ENCODE peak calls at places on chromosomes 4 and X, in six cellular contexts. S is K562, D is suprapubic skin, J is stomach, W is breast epithelium, V is spleen. P is an unnamed sample. For H3K4me1, the result is how much of the 10 kb centered on the place peaks cover.

GRCh38 chr4:177351611-177352010 is 41.9 kb downstream of the NEIL3 start:
- DNase-seq in S (no peak), D (no peak), J (no peak), W (no peak), V (no peak), P (no peak)

GRCh38 chrX:44043496-44043895 is 70.3 kb upstream of the NDP start:
- DNase-seq in S (no peak), D (no peak), J (no peak), W (no peak), V (no peak), P (no peak)

GRCh38 chr4:112327950-112328349 is 30.8 kb downstream of the ALPK1 start:
- DNase-seq in S (peak), D (no peak), J (no peak), W (no peak), V (peak), P (peak)

GRCh38 chrX:132636080-132636479 is 147.2 kb upstream of the MBNL3 start:
- DNase-seq in S (no peak), D (no peak), J (no peak), W (no peak), V (no peak), P (peak)

GRCh38 chr4:74202062-74202586 is 44.2 kb downstream of the MTHFD2L start:
- DNase-seq in S (no peak), D (no peak), J (no peak), W (no peak), V (no peak), P (no peak)

GRCh38 chr4:156084312-156084811 is 130.7 kb upstream of the CTSO start:
- DNase-seq in S (no peak), D (no peak), J (no peak), W (no peak), V (no peak), P (no peak)

GRCh38 chr4:64266263-64266662 is 143.0 kb downstream of the TECRL start:
- DNase-seq in S (no peak), D (no peak), J (no peak), W (no peak), V (no peak), P (no peak)

GRCh38 chr4:13815231-13815630 is 187.7 kb upstream of the BOD1L1 start:
- DNase-seq in S (no peak), D (no peak), J (no peak), W (no peak), V (no peak), P (no peak)

GRCh38 chrX:123267220-123267619 is 83.1 kb downstream of the GRIA3 start:
- DNase-seq in S (no peak), D (no peak), J (no peak), W (no peak), V (no peak), P (no peak)

GRCh38 chr4:113952452-113953029 is 26.9 kb downstream of the ARSJ start:
- DNase-seq in S (peak), D (no peak), J (no peak), W (no peak), V (no peak), P (peak)

GRCh38 chr4:159425749-159426376 is 323.0 kb downstream of the RAPGEF2 start:
- DNase-seq in S (peak), D (no peak), J (no peak), W (no peak), V (no peak), P (no peak)

GRCh38 chr4:152243890-152244595 is 291.8 kb downstream of the FBXW7 start:
- DNase-seq in S (no peak), D (no peak), J (no peak), W (no peak), V (no peak), P (no peak)

GRCh38 chr4:26964994-26965393 is 104.4 kb downstream of the STIM2 start:
- DNase-seq in S (no peak), D (no peak), J (no peak), W (no peak), V (no peak), P (no peak)

GRCh38 chr4:99846891-99847290 is 30.3 kb downstream of the DAPP1 start:
- DNase-seq in S (no peak), D (no peak), J (no peak), W (no peak), V (no peak), P (no peak)

GRCh38 chr4:25406081-25406692 is 29.1 kb downstream of the ANAPC4 start:
- DNase-seq in S (no peak), D (no peak), J (no peak), W (no peak), V (no peak), P (no peak)

GRCh38 chr4:158566860-158567259 is 45.2 kb downstream of the RXFP1 start:
- DNase-seq in S (no peak), D (no peak), J (no peak), W (no peak), V (no peak), P (no peak)

GRCh38 chrX:9279271-9279596 is 185.6 kb upstream of the TBL1X start:
- DNase-seq in S (no peak), D (no peak), J (no peak), W (no peak), V (no peak), P (no peak)

GRCh38 chr4:173365359-173365996 is 5.3 kb upstream of the SAP30 start:
- DNase-seq in S (no peak), D (no peak), J (no peak), W (no peak), V (no peak), P (no peak)

GRCh38 chr4:110799171-110799570 is 176.3 kb upstream of the PITX2 start:
- DNase-seq in S (no peak), D (no peak), J (no peak), W (no peak), V (no peak), P (no peak)

GRCh38 chr4:46445689-46446339 is 55.9 kb upstream of the GABRA2 start:
- DNase-seq in S (no peak), D (no peak), J (no peak), W (no peak), V (no peak), P (no peak)

GRCh38 chr4:67929447-67929846 is 33.8 kb downstream of the TMPRSS11A start:
- DNase-seq in S (no peak), D (no peak), J (no peak), W (no peak), V (no peak), P (no peak)

GRCh38 chr4:184251680-184252000 is 34.0 kb upstream of the ENPP6 start:
- DNase-seq in S (no peak), D (no peak), J (no peak), W (no peak), V (no peak), P (no peak)

GRCh38 chr4:119025440-119025839 is 110.2 kb upstream of the MYOZ2 start:
- DNase-seq in S (peak), D (no peak), J (peak), W (no peak), V (no peak), P (no peak)

GRCh38 chr4:8192748-8193738 is 6.0 kb upstream of the SH3TC1 start:
- DNase-seq in S (peak), D (no peak), J (peak), W (no peak), V (peak), P (no peak)

GRCh38 chrX:101348452-101349222 is at the start of gene TIMM8A:
- DNase-seq in S (peak), D (peak), J (peak), W (peak), V (peak), P (peak)

GRCh38 chr4:185582651-185583400 is 47.5 kb upstream of the PDLIM3 start:
- DNase-seq in S (no peak), D (no peak), J (no peak), W (no peak), V (no peak), P (no peak)

GRCh38 chrX:150897371-150898319 is 823 bp downstream of the CD99L2 start:
- DNase-seq in S (peak), D (no peak), J (peak), W (no peak), V (peak), P (peak)

GRCh38 chr4:184848510-184848909 is 22.7 kb upstream of the ACSL1 start:
- DNase-seq in S (no peak), D (no peak), J (no peak), W (no peak), V (no peak), P (no peak)

GRCh38 chr4:151325320-151326246 is at the start of gene SH3D19:
- DNase-seq in S (no peak), D (peak), J (peak), W (peak), V (peak), P (peak)

GRCh38 chr4:150943831-150944230 is 71.3 kb downstream of the LRBA start:
- DNase-seq in S (peak), D (no peak), J (no peak), W (no peak), V (no peak), P (no peak)

GRCh38 chr4:185846550-185847210 is 34.7 kb upstream of the SORBS2 start:
- DNase-seq in S (no peak), D (no peak), J (no peak), W (no peak), V (no peak), P (no peak)

GRCh38 chr4:176189891-176190795 is 5.2 kb downstream of the SPATA4 start:
- DNase-seq in S (no peak), D (no peak), J (no peak), W (no peak), V (no peak), P (no peak)

GRCh38 chr4:57063518-57063917 is 46.7 kb downstream of the IGFBP7 start:
- DNase-seq in S (no peak), D (no peak), J (no peak), W (no peak), V (no peak), P (no peak)
- H3K4me1 ChIP-seq in S (under half), D (under half), J (under half), W (under half), V (under half), P (under half)

DNA sequence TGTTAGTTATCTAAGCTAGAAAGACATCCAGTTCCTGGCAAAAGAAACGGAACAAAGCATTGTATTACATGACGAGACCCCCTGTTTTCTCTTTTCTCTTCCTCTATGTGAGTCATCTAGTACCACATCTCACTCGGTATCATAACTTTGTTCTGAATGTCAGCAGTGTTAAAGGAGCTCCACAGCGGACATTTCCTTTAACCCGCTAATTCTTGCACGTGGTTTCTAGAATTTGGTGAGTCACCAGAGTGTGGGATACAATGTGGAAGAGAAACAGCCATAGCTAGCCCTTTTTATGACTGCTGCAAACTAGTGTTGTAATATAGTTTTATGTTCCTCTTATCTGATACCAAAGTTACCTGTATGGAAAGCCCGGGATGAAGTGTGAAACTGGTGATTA is 243.7 kb downstream of the TENM3 start:
- DNase-seq in S (no peak), D (no peak), J (no peak), W (no peak), V (no peak), P (peak)
- TF ChIP-seq POLR2AphosphoS5 in S (no peak), D (no peak), J (no peak), W (no peak), V (no peak), P (no peak)

GRCh38 chrX:41092776-41093175 is 7.5 kb downstream of the USP9X start:
- DNase-seq in S (no peak), D (no peak), J (no peak), W (no peak), V (no peak), P (no peak)
- H3K4me1 ChIP-seq in S (under half), D (half or more), J (under half), W (under half), V (half or more), P (half or more)

GRCh38 chr4:7045961-7046921 is 3.1 kb downstream of the TADA2B start:
- DNase-seq in S (no peak), D (no peak), J (no peak), W (no peak), V (peak), P (no peak)

GRCh38 chr4:7042697-7043464 is at the start of gene TADA2B:
- DNase-seq in S (peak), D (peak), J (peak), W (peak), V (peak), P (peak)

GRCh38 chr4:7043521-7044414 is 596 bp downstream of the TADA2B start:
- DNase-seq in S (peak), D (peak), J (peak), W (no peak), V (peak), P (peak)

GRCh38 chr4:7045553-7045952 is 2.4 kb downstream of the TADA2B start:
- DNase-seq in S (no peak), D (no peak), J (no peak), W (no peak), V (no peak), P (no peak)

GRCh38 chr4:7044415-7044930 is 1.3 kb downstream of the TADA2B start:
- DNase-seq in S (no peak), D (no peak), J (no peak), W (no peak), V (no peak), P (no peak)
- TF ChIP-seq POLR2AphosphoS5 in S (no peak), D (no peak), J (no peak), W (no peak), V (no peak), P (no peak)

GRCh38 chr4:101322743-101323142 is 24.6 kb downstream of the PPP3CA start:
- DNase-seq in S (no peak), D (no peak), J (no peak), W (no peak), V (no peak), P (no peak)

GRCh38 chr4:101331017-101331416 is 16.3 kb downstream of the PPP3CA start:
- DNase-seq in S (no peak), D (no peak), J (no peak), W (no peak), V (no peak), P (no peak)

GRCh38 chr4:101326586-101326985 is 20.7 kb downstream of the PPP3CA start:
- DNase-seq in S (no peak), D (no peak), J (no peak), W (no peak), V (no peak), P (no peak)

GRCh38 chr4:101332424-101332823 is 14.9 kb downstream of the PPP3CA start:
- DNase-seq in S (no peak), D (no peak), J (no peak), W (no peak), V (no peak), P (no peak)

DNA sequence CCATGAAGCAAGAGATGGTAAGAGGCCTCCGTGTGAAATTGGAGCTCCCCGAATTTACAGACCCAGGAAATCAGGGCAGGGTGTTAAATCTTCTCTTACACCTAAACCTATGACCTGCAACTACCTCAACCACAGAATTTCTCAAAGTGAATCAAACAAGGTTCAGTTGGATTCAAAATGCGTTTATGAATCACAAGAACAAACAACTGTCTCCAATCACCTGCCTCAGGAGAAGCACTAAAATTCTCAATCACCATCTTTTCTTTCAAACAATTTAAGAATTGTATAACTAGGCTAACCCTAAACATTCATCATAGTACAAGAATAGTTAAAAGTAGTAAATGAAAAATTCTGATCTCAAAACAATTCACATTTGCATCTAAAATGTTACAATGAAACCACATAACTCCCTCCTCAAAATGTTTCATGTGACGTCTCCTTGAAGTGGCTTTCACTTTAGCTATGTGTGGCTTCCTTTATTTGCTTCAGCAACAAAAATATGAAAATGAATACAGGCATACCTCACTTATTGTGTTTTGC is 19.2 kb downstream of the PPP3CA start:
- DNase-seq in S (no peak), D (no peak), J (no peak), W (no peak), V (no peak), P (peak)
- H3K4me1 ChIP-seq in S (under half), D (under half), J (under half), W (under half), V (half or more), P (half or more)

GRCh38 chrX:30652527-30653414 is 452 bp upstream of the GK start:
- DNase-seq in S (peak), D (peak), J (peak), W (peak), V (peak), P (peak)
- TF ChIP-seq POLR2AphosphoS5 in S (peak), D (no peak), J (peak), W (no peak), V (peak), P (peak)

DNA sequence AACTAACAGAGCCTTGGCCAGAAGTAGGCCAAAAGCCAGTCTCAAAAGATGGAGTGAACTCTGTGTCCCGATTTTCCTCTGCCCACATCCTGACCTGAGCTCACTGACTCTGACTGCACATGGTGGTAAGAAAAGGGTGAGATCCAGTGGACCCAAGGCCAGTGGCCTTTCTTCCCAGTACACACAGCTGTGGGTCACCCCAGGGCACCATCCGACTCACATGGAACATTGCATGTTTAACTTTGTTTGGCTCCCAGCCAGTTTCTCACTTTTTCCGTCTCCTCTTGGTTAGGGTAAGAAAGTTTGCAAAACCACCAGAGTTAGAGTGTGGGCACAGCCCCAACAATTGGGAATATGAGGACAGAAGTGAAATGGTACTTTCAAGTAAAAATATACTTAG is 69.8 kb downstream of the GAB1 start:
- DNase-seq in S (peak), D (peak), J (peak), W (no peak), V (no peak), P (no peak)
- H3K4me1 ChIP-seq in S (under half), D (half or more), J (under half), W (under half), V (half or more), P (under half)

DNA sequence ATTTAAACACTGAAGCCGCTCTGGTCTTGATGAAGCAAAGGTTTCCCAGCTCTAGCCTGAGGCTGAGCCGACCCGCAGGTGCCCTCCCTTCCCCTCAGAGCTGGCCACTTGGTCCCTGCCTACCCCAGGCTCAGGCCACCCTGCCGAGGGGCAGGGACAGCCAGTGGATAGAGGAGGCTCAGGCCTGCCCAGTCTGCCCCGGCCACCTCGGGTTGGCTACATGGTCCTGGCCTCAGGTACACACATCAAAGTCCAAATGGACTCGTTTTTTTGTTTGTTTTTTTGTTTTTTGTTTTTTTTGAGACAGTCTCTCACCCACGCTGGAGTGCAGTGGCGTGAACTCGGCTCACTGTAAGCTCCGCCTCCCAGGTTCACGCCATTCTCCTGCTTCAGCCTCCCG is 23.8 kb downstream of the TACC3 start:
- DNase-seq in S (no peak), D (no peak), J (no peak), W (no peak), V (no peak), P (no peak)
- TF ChIP-seq POLR2AphosphoS5 in S (no peak), D (no peak), J (no peak), W (no peak), V (no peak), P (no peak)